ENCODE peak calls at places on chromosomes 2 and 18, in eight cellular contexts. L, F, P, Z, U, X, E and I are unnamed samples. For H3K4me1, the result is how much of the 10 kb centered on the place peaks cover.

GRCh38 chr2:199739413-199740110 is 111.4 kb downstream of the FTCDNL1 start:
- DNase-seq in L (peak), F (peak), P (peak), Z (peak), U (peak), X (no peak), E (no peak), I (peak)

GRCh38 chr2:117693166-117693565 is 121.3 kb upstream of the DDX18 start:
- DNase-seq in L (no peak), F (no peak), P (no peak), Z (no peak), U (no peak), X (no peak), E (no peak), I (no peak)

GRCh38 chr2:38213619-38214018 is 137.7 kb upstream of the CYP1B1 start:
- DNase-seq in L (no peak), F (no peak), P (no peak), Z (no peak), U (no peak), X (no peak), E (no peak), I (no peak)

GRCh38 chr2:122077114-122077513 is 321.7 kb downstream of the TSN start:
- DNase-seq in L (no peak), F (no peak), P (no peak), Z (no peak), U (no peak), X (no peak), E (no peak), I (no peak)

GRCh38 chr2:218781691-218782528 is at the start of gene CYP27A1:
- DNase-seq in L (no peak), F (peak), P (no peak), Z (no peak), U (peak), X (no peak), E (peak), I (no peak)

GRCh38 chr2:38076710-38077430 is 919 bp upstream of the CYP1B1 start:
- DNase-seq in L (no peak), F (peak), P (no peak), Z (peak), U (peak), X (no peak), E (peak), I (no peak)

GRCh38 chr2:210224660-210225460 is at the start of gene ACADL:
- DNase-seq in L (no peak), F (peak), P (no peak), Z (peak), U (peak), X (no peak), E (peak), I (no peak)

GRCh38 chr2:64675860-64676259 is 22.1 kb upstream of the SERTAD2 start:
- DNase-seq in L (no peak), F (no peak), P (no peak), Z (peak), U (no peak), X (no peak), E (no peak), I (no peak)

GRCh38 chr2:61460168-61460567 is 10.7 kb downstream of the USP34 start:
- DNase-seq in L (no peak), F (no peak), P (no peak), Z (no peak), U (peak), X (no peak), E (no peak), I (no peak)

GRCh38 chr2:74567862-74568261 is 13.3 kb downstream of the DOK1 start:
- DNase-seq in L (no peak), F (no peak), P (no peak), Z (no peak), U (peak), X (no peak), E (no peak), I (no peak)

GRCh38 chr2:64873472-64873924 is 115.7 kb upstream of the SLC1A4 start:
- DNase-seq in L (peak), F (peak), P (peak), Z (peak), U (peak), X (peak), E (peak), I (peak)

GRCh38 chr2:202762546-202762945 is 109.0 kb downstream of the ICA1L start:
- DNase-seq in L (no peak), F (no peak), P (no peak), Z (no peak), U (no peak), X (no peak), E (no peak), I (no peak)

GRCh38 chr18:41579185-41579584 is 375.8 kb upstream of the PIK3C3 start:
- DNase-seq in L (no peak), F (no peak), P (no peak), Z (no peak), U (no peak), X (no peak), E (no peak), I (no peak)

GRCh38 chr2:140178224-140178623 is 1398.0 kb upstream of the NXPH2 start:
- DNase-seq in L (no peak), F (no peak), P (no peak), Z (no peak), U (peak), X (no peak), E (no peak), I (no peak)

GRCh38 chr18:47087676-47088075 is 52.3 kb upstream of the ELOA2 start:
- DNase-seq in L (no peak), F (no peak), P (no peak), Z (no peak), U (no peak), X (no peak), E (no peak), I (no peak)

GRCh38 chr2:96822786-96823185 is 6.7 kb downstream of the CNNM3 start:
- DNase-seq in L (no peak), F (peak), P (no peak), Z (no peak), U (no peak), X (no peak), E (no peak), I (no peak)

GRCh38 chr2:186687774-186688173 is 6.1 kb upstream of the FAM171B start:
- DNase-seq in L (peak), F (no peak), P (no peak), Z (no peak), U (peak), X (no peak), E (no peak), I (no peak)

GRCh38 chr2:208025037-208025813 is at the start of gene PLEKHM3:
- DNase-seq in L (peak), F (peak), P (peak), Z (peak), U (peak), X (peak), E (peak), I (peak)

GRCh38 chr2:240130393-240131195 is 5.5 kb downstream of the COPS9 start:
- DNase-seq in L (no peak), F (peak), P (no peak), Z (no peak), U (no peak), X (no peak), E (no peak), I (no peak)

GRCh38 chr18:36354989-36355388 is 57.5 kb downstream of the FHOD3 start:
- DNase-seq in L (no peak), F (no peak), P (no peak), Z (no peak), U (peak), X (no peak), E (no peak), I (no peak)

GRCh38 chr2:137000790-137001189 is 235.4 kb downstream of the THSD7B start:
- DNase-seq in L (no peak), F (no peak), P (no peak), Z (no peak), U (no peak), X (no peak), E (no peak), I (no peak)

GRCh38 chr2:209685963-209686362 is 85.7 kb upstream of the UNC80 start:
- DNase-seq in L (no peak), F (no peak), P (no peak), Z (no peak), U (no peak), X (no peak), E (no peak), I (no peak)

GRCh38 chr2:69571189-69571588 is 72.3 kb downstream of the AAK1 start:
- DNase-seq in L (no peak), F (no peak), P (no peak), Z (no peak), U (no peak), X (no peak), E (no peak), I (no peak)
- H3K4me1 ChIP-seq in L (under half), F (under half), P (under half), Z (half or more), U (under half), X (under half), E (under half), I (under half)

DNA sequence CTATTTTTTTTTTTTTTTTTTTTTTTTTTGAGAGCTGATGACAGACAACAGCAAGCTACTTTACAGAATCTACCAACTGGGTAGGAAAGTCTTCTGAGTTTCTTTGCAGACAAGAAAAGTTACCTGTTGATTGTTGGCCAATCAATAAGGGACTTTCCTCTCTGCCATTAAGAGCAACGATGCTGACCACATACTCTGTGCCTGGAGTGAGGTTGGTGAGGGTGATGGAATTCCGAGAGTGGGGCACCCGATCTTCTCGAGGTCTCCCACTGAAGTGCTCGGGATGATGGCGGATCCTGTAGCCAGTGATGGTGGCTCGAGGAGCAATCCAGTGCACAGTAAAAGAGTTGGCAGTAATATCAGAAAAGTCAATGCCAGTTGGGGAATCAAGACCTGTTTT is 49.3 kb downstream of the FN1 start:
- DNase-seq in L (no peak), F (no peak), P (no peak), Z (no peak), U (no peak), X (no peak), E (no peak), I (no peak)
- H3K4me3 ChIP-seq in L (no peak), F (no peak), P (no peak), Z (no peak), U (no peak), X (no peak), E (no peak), I (no peak)

DNA sequence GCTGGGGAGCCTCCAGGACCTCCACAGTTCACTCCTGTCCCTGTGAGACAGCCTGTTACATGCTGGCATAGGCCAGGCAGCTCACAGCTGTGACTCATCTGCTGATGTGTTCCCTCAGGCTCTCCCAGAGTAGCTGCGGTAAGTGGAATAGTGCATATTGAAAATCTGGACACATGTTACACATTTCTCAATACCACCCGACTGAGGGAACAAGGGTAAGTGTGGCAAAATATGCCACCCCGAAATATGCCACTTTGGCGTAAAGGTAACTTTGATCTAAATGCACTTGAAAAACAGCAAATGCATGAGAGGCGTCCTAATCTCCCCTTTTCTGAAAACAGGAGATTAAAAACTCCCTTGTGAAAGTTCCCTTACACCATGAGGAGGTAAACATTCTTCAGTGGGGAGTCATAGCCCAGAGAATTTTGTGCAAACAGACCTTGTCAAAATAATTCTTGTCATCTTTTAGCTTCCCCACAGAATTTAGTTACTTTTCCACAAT is 557.9 kb downstream of the CCDC85A start:
- DNase-seq in L (no peak), F (no peak), P (no peak), Z (peak), U (peak), X (no peak), E (no peak), I (no peak)
- H3K4me1 ChIP-seq in L (under half), F (under half), P (under half), Z (under half), U (under half), X (under half), E (under half), I (under half)

GRCh38 chr2:29954316-29954715 is 32.9 kb upstream of the ALK start:
- DNase-seq in L (no peak), F (no peak), P (no peak), Z (no peak), U (no peak), X (no peak), E (no peak), I (no peak)
- H3K4me3 ChIP-seq in L (no peak), F (no peak), P (no peak), Z (no peak), U (no peak), X (no peak), E (no peak), I (no peak)

DNA sequence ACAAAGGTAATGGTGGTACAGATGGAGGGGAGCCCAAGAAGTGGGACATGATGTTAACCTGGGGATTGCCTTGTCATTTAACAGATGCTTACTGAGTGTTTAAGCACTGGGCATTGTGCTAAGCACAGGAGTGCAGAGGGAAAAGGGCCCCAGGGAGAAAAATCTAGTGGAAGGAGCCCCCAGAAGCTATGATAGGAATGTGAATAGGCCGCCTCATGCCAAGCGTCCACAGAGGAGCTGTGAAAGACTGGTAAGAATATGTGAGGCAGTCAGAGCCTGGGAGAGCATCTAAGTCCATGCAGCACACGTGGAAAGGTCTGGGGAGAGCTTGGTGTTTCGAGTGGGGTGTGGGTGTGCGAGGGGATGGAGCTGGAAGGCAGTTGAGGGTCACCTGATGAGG is 5.5 kb downstream of the ZNF532 start:
- DNase-seq in L (no peak), F (no peak), P (no peak), Z (no peak), U (peak), X (no peak), E (no peak), I (no peak)
- H3K4me1 ChIP-seq in L (under half), F (under half), P (under half), Z (under half), U (under half), X (under half), E (under half), I (half or more)

GRCh38 chr18:51097046-51097822 is 67.2 kb downstream of the SMAD4 start:
- DNase-seq in L (no peak), F (no peak), P (no peak), Z (no peak), U (no peak), X (no peak), E (no peak), I (no peak)
- H3K4me3 ChIP-seq in L (no peak), F (no peak), P (no peak), Z (no peak), U (no peak), X (no peak), E (no peak), I (no peak)

GRCh38 chr2:224060783-224061482 is 21.8 kb upstream of the SERPINE2 start:
- DNase-seq in L (no peak), F (no peak), P (no peak), Z (no peak), U (no peak), X (no peak), E (no peak), I (no peak)

GRCh38 chr2:224059178-224059577 is 20.1 kb upstream of the SERPINE2 start:
- DNase-seq in L (no peak), F (no peak), P (no peak), Z (no peak), U (no peak), X (no peak), E (no peak), I (no peak)

GRCh38 chr2:224058048-224058775 is 19.1 kb upstream of the SERPINE2 start:
- DNase-seq in L (no peak), F (no peak), P (no peak), Z (no peak), U (no peak), X (no peak), E (no peak), I (no peak)

GRCh38 chr2:224063308-224063648 is 24.2 kb upstream of the SERPINE2 start:
- DNase-seq in L (no peak), F (no peak), P (no peak), Z (no peak), U (no peak), X (no peak), E (no peak), I (no peak)

GRCh38 chr2:224062481-224063307 is 23.6 kb upstream of the SERPINE2 start:
- DNase-seq in L (no peak), F (no peak), P (no peak), Z (no peak), U (no peak), X (no peak), E (no peak), I (no peak)
- H3K4me1 ChIP-seq in L (under half), F (under half), P (under half), Z (under half), U (under half), X (under half), E (under half), I (under half)